ENCODE peak calls at places on chromosome 9, in five cellular contexts. A, J, P, R and B are unnamed samples.

GRCh38 chr9:20331095-20331685 is 291.1 kb downstream of the MLLT3 start:
- DNase-seq in R (no peak), A (no peak), P (no peak), J (no peak), B (no peak)

GRCh38 chr9:127854169-127854833 is at the start of gene ENG:
- DNase-seq in A (peak; percentile 92), J (peak; percentile 54), P (peak; percentile 59), R (no peak), B (peak; percentile 66)

GRCh38 chr9:78788101-78788500 is 491.2 kb downstream of the PSAT1 start:
- DNase-seq in P (peak; percentile 71), J (no peak), R (no peak), A (no peak), B (no peak)

GRCh38 chr9:1267581-1267980 is 217.4 kb downstream of the DMRT2 start:
- DNase-seq in J (peak; percentile 57), A (no peak), R (no peak), P (no peak), B (no peak)

GRCh38 chr9:35658894-35659220 is 765 bp downstream of the CCDC107 start:
- DNase-seq in J (no peak), A (peak; percentile 74), P (peak; percentile 70), R (no peak), B (no peak)

GRCh38 chr9:36029765-36030528 is 6.8 kb upstream of the RECK start:
- DNase-seq in J (no peak), A (no peak), R (no peak), P (peak; percentile 99), B (no peak)

GRCh38 chr9:134726026-134726721 is 84.6 kb downstream of the COL5A1 start:
- DNase-seq in R (no peak), A (no peak), P (no peak), J (no peak), B (no peak)

GRCh38 chr9:133658442-133659431 is 22.6 kb downstream of the DBH start:
- DNase-seq in P (peak; percentile 19), R (no peak), J (peak; percentile 52), A (peak; percentile 56), B (peak; percentile 56)

GRCh38 chr9:135304886-135305285 is 174.7 kb upstream of the PPP1R26 start:
- DNase-seq in R (no peak), A (no peak), J (no peak), P (no peak), B (no peak)

GRCh38 chr9:6634441-6634840 is 11.1 kb downstream of the GLDC start:
- DNase-seq in A (no peak), R (no peak), P (no peak), J (no peak), B (no peak)

GRCh38 chr9:16928179-16928945 is 57.9 kb upstream of the BNC2 start:
- DNase-seq in J (no peak), R (no peak), A (no peak), P (peak; percentile 35), B (no peak)

GRCh38 chr9:12461759-12462158 is 231.4 kb upstream of the TYRP1 start:
- DNase-seq in A (no peak), J (no peak), R (no peak), P (no peak), B (no peak)

GRCh38 chr9:18002718-18003438 is 424.0 kb downstream of the SH3GL2 start:
- DNase-seq in P (no peak), R (no peak), A (no peak), J (no peak), B (no peak)

GRCh38 chr9:125635888-125636287 is 71.1 kb downstream of the MAPKAP1 start:
- DNase-seq in A (no peak), J (no peak), P (no peak), R (no peak), B (no peak)

DNA sequence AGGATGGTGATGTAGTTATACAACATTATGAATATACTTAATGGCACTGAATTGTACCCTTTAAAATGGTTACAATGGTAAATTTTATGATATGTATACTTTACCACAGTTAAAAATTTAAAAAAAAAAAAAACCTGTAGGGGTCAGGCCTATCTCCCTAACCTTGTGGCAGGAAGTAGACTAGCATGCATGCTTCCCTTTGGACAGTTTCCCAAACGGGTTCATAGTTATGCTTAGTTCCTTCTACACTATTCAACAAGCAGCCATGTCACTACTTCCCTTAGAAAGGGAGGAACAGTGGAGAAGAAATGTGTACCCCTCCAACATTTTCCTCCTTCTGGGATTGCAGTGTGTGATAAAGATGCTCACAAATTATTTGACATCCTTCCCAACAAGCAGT is 32.5 kb downstream of the IDNK start:
- DNase-seq in J (no peak), P (no peak), A (no peak), R (no peak), B (no peak)
- H3K36me3 ChIP-seq in J (peaks cover 99% of the 10 kb centered on the region), P (peaks cover 31% of the 10 kb centered on the region), A (peaks cover 15% of the 10 kb centered on the region), R (peaks cover 30% of the 10 kb centered on the region), B (peaks cover 39% of the 10 kb centered on the region)

GRCh38 chr9:131583836-131584555 is 38.7 kb downstream of the PRRT1B start:
- DNase-seq in R (no peak), A (peak; percentile 38), J (no peak), P (no peak), B (no peak)

GRCh38 chr9:131583342-131583645 is 38.0 kb downstream of the PRRT1B start:
- DNase-seq in J (no peak), P (no peak), R (no peak), A (peak; percentile 35), B (no peak)

GRCh38 chr9:131580358-131580757 is 35.0 kb downstream of the PRRT1B start:
- DNase-seq in A (peak; percentile 29), P (no peak), J (no peak), R (no peak), B (no peak)

GRCh38 chr9:131584858-131585257 is 39.5 kb downstream of the PRRT1B start:
- DNase-seq in A (peak; percentile 39), R (no peak), J (no peak), P (no peak), B (no peak)

DNA sequence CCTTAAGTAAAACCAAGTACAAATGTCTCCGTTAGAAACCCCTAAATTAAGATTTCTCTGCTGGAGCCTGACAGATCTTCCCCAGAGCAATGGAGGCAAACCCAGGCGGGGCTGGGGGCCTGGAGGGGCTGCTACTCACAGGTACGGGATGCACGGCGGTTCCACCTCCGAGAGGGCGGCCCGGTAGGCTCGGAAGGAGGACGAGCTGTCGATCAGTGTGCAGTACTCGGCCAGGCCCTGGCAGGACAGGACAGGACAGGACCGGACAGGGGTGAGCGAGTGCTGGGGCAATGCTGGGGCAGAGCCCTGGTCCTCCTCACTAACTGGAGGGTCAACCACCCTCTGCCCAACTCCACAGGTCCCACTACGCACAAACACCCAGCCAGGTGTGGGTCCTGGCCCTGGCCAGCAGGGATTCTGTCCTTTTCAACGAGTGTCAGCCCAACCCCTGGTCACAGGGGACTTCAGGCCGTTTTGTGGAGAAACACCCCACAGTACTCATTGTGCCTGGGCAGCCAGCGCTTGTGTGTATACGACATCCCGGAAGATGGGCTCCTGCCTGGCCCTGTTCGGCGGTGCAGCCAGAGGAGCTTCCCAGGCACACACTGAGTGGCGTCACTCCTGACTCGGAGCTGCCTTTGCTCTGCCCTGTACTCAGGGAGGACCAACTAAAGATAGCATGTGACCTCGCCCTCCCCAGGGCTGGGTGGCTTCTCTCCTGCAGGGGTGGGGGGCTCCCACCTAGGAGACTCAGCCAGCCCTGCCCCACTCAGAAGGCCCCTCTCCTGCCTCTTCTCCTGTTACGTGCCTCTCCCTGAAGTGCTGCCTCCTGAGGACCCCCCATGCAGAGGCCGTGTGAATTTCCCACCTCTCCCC is 37.4 kb downstream of the PRRT1B start:
- DNase-seq in A (peak; percentile 42), R (no peak), J (no peak), P (no peak), B (no peak)
- H3K36me3 ChIP-seq in A (no peaks in the 10 kb centered on the region), R (peaks cover 10% of the 10 kb centered on the region), J (peaks cover 88% of the 10 kb centered on the region), P (peaks cover 58% of the 10 kb centered on the region), B (peaks cover 19% of the 10 kb centered on the region)

DNA sequence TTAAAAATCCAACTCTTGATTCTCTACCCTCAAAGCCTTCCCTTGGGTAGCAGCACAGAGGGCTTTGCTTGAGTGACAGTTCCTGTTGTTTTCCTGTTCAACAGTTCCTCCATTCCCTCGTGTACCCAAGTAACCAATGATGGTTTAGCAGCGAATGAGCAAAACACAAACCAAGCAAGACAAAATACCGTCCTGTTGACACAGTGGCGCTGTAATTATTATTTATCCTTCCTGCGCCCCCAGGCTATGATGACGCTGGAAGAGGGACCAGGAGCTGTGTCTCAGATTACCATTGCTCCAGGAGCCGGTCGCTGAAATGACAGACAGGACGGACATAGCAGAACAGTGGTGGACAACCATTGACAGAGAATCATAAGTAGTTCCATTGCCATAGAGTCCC is 154.8 kb downstream of the GADD45G start:
- DNase-seq in J (no peak), A (no peak), R (no peak), P (no peak), B (no peak)
- H3K36me3 ChIP-seq in J (no peaks in the 10 kb centered on the region), A (no peaks in the 10 kb centered on the region), R (no peaks in the 10 kb centered on the region), P (no peaks in the 10 kb centered on the region), B (no peaks in the 10 kb centered on the region)

DNA sequence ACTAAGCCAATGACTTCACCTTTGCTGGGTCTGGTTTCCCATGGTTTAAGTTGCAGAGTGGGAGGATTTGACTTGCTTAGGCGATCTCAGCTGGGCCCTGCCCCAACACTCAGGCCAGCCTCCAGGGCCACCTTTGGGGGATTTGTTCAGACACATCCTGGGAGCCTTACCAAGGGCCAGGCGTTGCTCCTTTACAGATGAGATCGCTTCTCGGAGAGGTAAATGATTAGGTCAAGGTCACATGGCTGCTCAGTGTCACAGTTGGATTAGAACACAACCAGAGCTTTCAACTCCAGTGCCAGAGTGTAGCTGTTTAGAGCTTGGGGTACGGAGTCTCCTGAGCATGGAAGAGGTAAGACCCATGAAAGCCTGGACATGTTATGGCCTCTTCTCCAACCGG is 57.5 kb downstream of the COL27A1 start:
- DNase-seq in P (no peak), A (no peak), R (no peak), J (no peak), B (no peak)
- H3K36me3 ChIP-seq in P (peaks cover 15% of the 10 kb centered on the region), A (no peaks in the 10 kb centered on the region), R (no peaks in the 10 kb centered on the region), J (peaks cover 6% of the 10 kb centered on the region), B (peaks cover 1% of the 10 kb centered on the region)

GRCh38 chr9:136920069-136920468 is 24.5 kb downstream of the FBXW5 start:
- DNase-seq in A (no peak), J (no peak), R (no peak), P (no peak), B (no peak)

GRCh38 chr9:136921307-136921706 is 23.2 kb downstream of the FBXW5 start:
- DNase-seq in J (no peak), R (no peak), P (no peak), A (no peak), B (no peak)

GRCh38 chr9:136922540-136922939 is 22.0 kb downstream of the FBXW5 start:
- DNase-seq in J (no peak), R (no peak), A (no peak), P (no peak), B (no peak)

GRCh38 chr9:136921718-136922117 is 22.8 kb downstream of the FBXW5 start:
- DNase-seq in R (no peak), J (no peak), A (no peak), P (no peak), B (no peak)

GRCh38 chr9:136920832-136921231 is 23.7 kb downstream of the FBXW5 start:
- DNase-seq in A (no peak), J (no peak), P (no peak), R (no peak), B (no peak)
- H3K36me3 ChIP-seq in A (no peaks in the 10 kb centered on the region), J (peaks cover 91% of the 10 kb centered on the region), P (peaks cover 35% of the 10 kb centered on the region), R (peaks cover 4% of the 10 kb centered on the region), B (peaks cover 56% of the 10 kb centered on the region)

DNA sequence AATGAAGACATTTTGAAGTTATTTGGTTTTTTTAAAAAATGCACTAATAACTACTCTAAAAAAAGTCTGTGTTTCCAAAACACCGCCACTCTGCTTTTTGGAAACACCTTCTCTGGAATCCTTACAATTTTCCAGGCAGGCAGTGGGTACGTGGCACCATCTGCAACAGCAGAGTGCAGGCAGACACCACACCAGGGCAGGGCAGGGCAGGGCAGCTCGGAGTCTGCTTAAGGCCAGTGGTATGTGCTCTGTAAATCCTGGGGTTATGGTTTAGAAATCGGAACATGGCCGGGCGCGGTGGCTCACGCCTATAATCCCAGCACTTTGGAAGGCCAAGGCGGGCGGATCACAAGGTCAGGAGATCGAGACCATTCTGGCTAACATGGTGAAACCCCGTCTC is 97.6 kb downstream of the TLE1 start:
- DNase-seq in A (no peak), J (no peak), R (no peak), P (no peak), B (no peak)
- H3K36me3 ChIP-seq in A (no peaks in the 10 kb centered on the region), J (peaks cover 58% of the 10 kb centered on the region), R (no peaks in the 10 kb centered on the region), P (peaks cover 56% of the 10 kb centered on the region), B (no peaks in the 10 kb centered on the region)